ENCODE peak calls at places on chromosomes 12 and 14, in seven cellular contexts. D, C, W, A, V, X and S are unnamed samples.

GRCh38 chr14:91112172-91112571 is 1.7 kb upstream of the DGLUCY start:
- DNase-seq in D (no peak), C (no peak), W (no peak), A (no peak), V (no peak), X (no peak), S (no peak)

GRCh38 chr14:56107615-56108014 is 10.6 kb upstream of the PELI2 start:
- DNase-seq in D (no peak), C (no peak), W (no peak), A (no peak), V (no peak), X (no peak), S (no peak)

GRCh38 chr14:53855127-53855526 is 101.5 kb downstream of the BMP4 start:
- DNase-seq in D (no peak), C (no peak), W (no peak), A (no peak), V (no peak), X (no peak), S (no peak)

GRCh38 chr12:102478416-102479098 is 1.8 kb downstream of the IGF1 start:
- DNase-seq in D (peak; percentile 42), C (no peak), W (no peak), A (no peak), V (no peak), X (no peak), S (no peak)

GRCh38 chr12:7102582-7102981 is 6.4 kb downstream of the C1RL start:
- DNase-seq in D (no peak), C (no peak), W (no peak), A (no peak), V (no peak), X (no peak), S (no peak)

GRCh38 chr12:126856958-126857357 is 1410.0 kb upstream of the TMEM132C start:
- DNase-seq in D (no peak), C (no peak), W (no peak), A (no peak), V (no peak), X (no peak), S (no peak)

GRCh38 chr14:27392153-27392552 is 794.3 kb upstream of the NOVA1 start:
- DNase-seq in D (no peak), C (no peak), W (peak; percentile 51), A (no peak), V (no peak), X (no peak), S (no peak)

GRCh38 chr12:91854725-91855124 is 290.9 kb downstream of the BTG1 start:
- DNase-seq in D (no peak), C (no peak), W (peak; percentile 74), A (no peak), V (no peak), X (no peak), S (no peak)

GRCh38 chr14:74888164-74889158 is 6.7 kb downstream of the DLST start:
- DNase-seq in D (no peak), C (no peak), W (no peak), A (no peak), V (no peak), X (no peak), S (no peak)

GRCh38 chr14:68695326-68695768 is 97.5 kb downstream of the ZFP36L1 start:
- DNase-seq in D (no peak), C (no peak), W (peak; percentile 100), A (no peak), V (peak; percentile 85), X (no peak), S (peak; percentile 33)

GRCh38 chr12:32561931-32562341 is 117.2 kb upstream of the DNM1L start:
- DNase-seq in D (no peak), C (no peak), W (no peak), A (no peak), V (no peak), X (no peak), S (no peak)

GRCh38 chr12:52525661-52526499 is 5.7 kb upstream of the KRT5 start:
- DNase-seq in D (no peak), C (no peak), W (no peak), A (no peak), V (no peak), X (no peak), S (no peak)

GRCh38 chr14:69789118-69789640 is 7.9 kb downstream of the SLC10A1 start:
- DNase-seq in D (no peak), C (no peak), W (no peak), A (no peak), V (no peak), X (no peak), S (no peak)

GRCh38 chr12:24109381-24110039 is 160.0 kb upstream of the SOX5 start:
- DNase-seq in D (no peak), C (no peak), W (no peak), A (no peak), V (no peak), X (no peak), S (no peak)

GRCh38 chr12:25241171-25242020 is 9.3 kb downstream of the KRAS start:
- DNase-seq in D (no peak), C (no peak), W (peak; percentile 24), A (no peak), V (no peak), X (no peak), S (no peak)

GRCh38 chr12:118853634-118854033 is 127.7 kb upstream of the SRRM4 start:
- DNase-seq in D (peak; percentile 26), C (no peak), W (no peak), A (no peak), V (no peak), X (no peak), S (no peak)

GRCh38 chr14:25400607-25401206 is 350.8 kb upstream of the STXBP6 start:
- DNase-seq in D (peak; percentile 53), C (no peak), W (no peak), A (no peak), V (no peak), X (no peak), S (no peak)

GRCh38 chr12:12915654-12916053 is 24.3 kb downstream of the GPRC5A start:
- DNase-seq in D (no peak), C (no peak), W (no peak), A (no peak), V (peak; percentile 81), X (no peak), S (no peak)

GRCh38 chr12:113371808-113372207 is 13.4 kb downstream of the PLBD2 start:
- DNase-seq in D (no peak), C (no peak), W (no peak), A (no peak), V (no peak), X (no peak), S (no peak)

GRCh38 chr12:122106891-122107660 is 28.5 kb downstream of the MLXIP start:
- DNase-seq in D (no peak), C (no peak), W (no peak), A (no peak), V (no peak), X (peak; percentile 79), S (no peak)

GRCh38 chr12:101832030-101832429 is 1.3 kb upstream of the GNPTAB start:
- DNase-seq in D (no peak), C (no peak), W (no peak), A (no peak), V (no peak), X (no peak), S (no peak)

GRCh38 chr12:69534389-69534822 is 50.9 kb upstream of the CCT2 start:
- DNase-seq in D (no peak), C (no peak), W (peak; percentile 98), A (no peak), V (no peak), X (no peak), S (no peak)

GRCh38 chr12:52910248-52910883 is 5.5 kb upstream of the KRT8 start:
- DNase-seq in D (no peak), C (no peak), W (no peak), A (no peak), V (no peak), X (no peak), S (no peak)

GRCh38 chr12:73181244-73181643 is 909.1 kb downstream of the TRHDE start:
- DNase-seq in D (no peak), C (no peak), W (no peak), A (no peak), V (no peak), X (no peak), S (no peak)

GRCh38 chr12:57272337-57273151 is 21.6 kb upstream of the STAC3 start:
- DNase-seq in D (no peak), C (no peak), W (peak; percentile 53), A (no peak), V (no peak), X (peak; percentile 65), S (no peak)